ENCODE peak calls at places on chromosomes 7 and 10, in seven cellular contexts. O is Peyer's patch, V is cardiac muscle cell, D is mesothelial cell of epicardium, R is AG04450, K is progenitor cell of endocrine pancreas, T is kidney epithelial cell. J is an unnamed sample.

GRCh38 chr7:31690892-31691291 is 3.9 kb downstream of the PPP1R17 start:
- DNase-seq in O (no peak), V (no peak), D (no peak), R (no peak), K (no peak), T (no peak), J (no peak)

GRCh38 chr7:117489911-117490310 is 10.1 kb downstream of the CFTR start:
- DNase-seq in O (no peak), V (no peak), D (no peak), R (no peak), K (no peak), T (no peak), J (no peak)

GRCh38 chr7:116934580-116934979 is 18.7 kb upstream of the ST7 start:
- DNase-seq in O (no peak), V (no peak), D (no peak), R (no peak), K (no peak), T (no peak), J (no peak)

GRCh38 chr10:14362098-14362497 is 31.4 kb upstream of the FRMD4A start:
- DNase-seq in O (no peak), V (no peak), D (no peak), R (no peak), K (no peak), T (no peak), J (no peak)

GRCh38 chr7:94655562-94655883 is 410 bp downstream of the SGCE start:
- DNase-seq in O (no peak), V (peak), D (no peak), R (no peak), K (no peak), T (no peak), J (peak)

GRCh38 chr7:115230882-115231508 is 309.1 kb downstream of the MDFIC start:
- DNase-seq in O (no peak), V (peak), D (no peak), R (peak), K (no peak), T (peak), J (no peak)

GRCh38 chr10:48412081-48412480 is 105.6 kb downstream of the MAPK8 start:
- DNase-seq in O (no peak), V (no peak), D (no peak), R (no peak), K (no peak), T (no peak), J (no peak)

GRCh38 chr7:30162622-30163124 is 27.9 kb downstream of the MTURN start:
- DNase-seq in O (no peak), V (peak), D (no peak), R (no peak), K (no peak), T (no peak), J (no peak)

GRCh38 chr7:139583826-139584553 is 60.5 kb downstream of the CLEC2L start:
- DNase-seq in O (no peak), V (no peak), D (no peak), R (no peak), K (no peak), T (no peak), J (no peak)

GRCh38 chr10:124743188-124744046 is 761 bp downstream of the FAM53B start:
- DNase-seq in O (peak), V (peak), D (no peak), R (no peak), K (no peak), T (no peak), J (peak)

GRCh38 chr7:133052357-133052756 is 29.5 kb downstream of the CHCHD3 start:
- DNase-seq in O (no peak), V (no peak), D (no peak), R (no peak), K (no peak), T (no peak), J (no peak)

GRCh38 chr7:101817930-101818698 is 688 bp downstream of the CUX1 start:
- DNase-seq in O (no peak), V (peak), D (no peak), R (no peak), K (no peak), T (no peak), J (no peak)

GRCh38 chr7:101819913-101820522 is 2.6 kb downstream of the CUX1 start:
- DNase-seq in O (no peak), V (no peak), D (no peak), R (no peak), K (no peak), T (no peak), J (no peak)

GRCh38 chr7:101818699-101819071 is 1.3 kb downstream of the CUX1 start:
- DNase-seq in O (no peak), V (no peak), D (no peak), R (no peak), K (no peak), T (no peak), J (no peak)

GRCh38 chr7:101820703-101821102 is 3.3 kb downstream of the CUX1 start:
- DNase-seq in O (no peak), V (no peak), D (no peak), R (no peak), K (no peak), T (no peak), J (no peak)

GRCh38 chr7:101819183-101819582 is 1.8 kb downstream of the CUX1 start:
- DNase-seq in O (no peak), V (no peak), D (no peak), R (no peak), K (no peak), T (no peak), J (no peak)
- TF ChIP-seq CTCF in O (no peak), V (no peak), D (no peak), R (no peak), K (no peak), T (no peak), J (no peak)

DNA sequence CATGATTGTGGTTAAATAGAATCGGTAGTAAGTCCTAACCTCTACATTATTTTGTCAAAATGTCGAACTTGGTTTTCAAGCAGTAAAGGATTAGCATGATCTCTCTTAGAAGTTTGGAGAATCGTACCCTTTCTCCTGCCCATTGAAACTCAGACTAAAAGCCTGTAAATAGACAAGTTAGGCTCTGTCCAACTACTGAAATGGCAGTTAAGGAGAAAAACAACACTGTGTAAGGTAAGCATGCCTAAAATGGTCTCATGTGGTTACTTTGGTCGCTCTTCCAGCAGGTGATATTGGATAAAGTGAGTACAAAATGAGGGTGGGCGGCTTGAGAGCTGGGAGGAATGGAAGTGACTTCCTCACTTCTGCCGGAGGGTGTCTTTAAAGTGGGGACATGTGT is 25.0 kb downstream of the SEC61A2 start:
- DNase-seq in O (no peak), V (no peak), D (no peak), R (no peak), K (no peak), T (no peak), J (no peak)
- TF ChIP-seq CTCF in O (no peak), V (no peak), D (no peak), R (no peak), K (no peak), T (no peak), J (no peak)

GRCh38 chr10:24213881-24214280 is 4.9 kb downstream of the KIAA1217 start:
- DNase-seq in O (no peak), V (no peak), D (no peak), R (no peak), K (no peak), T (no peak), J (no peak)
- TF ChIP-seq CTCF in O (no peak), V (no peak), D (no peak), R (no peak), K (no peak), T (no peak), J (no peak)

GRCh38 chr10:23358357-23358756 is 13.8 kb upstream of the C10orf67 start:
- DNase-seq in O (no peak), V (peak), D (no peak), R (no peak), K (no peak), T (no peak), J (peak)
- TF ChIP-seq CTCF in O (no peak), V (peak), D (no peak), R (peak), K (peak), T (peak), J (no peak)

GRCh38 chr10:94080108-94080507 is 86.4 kb downstream of the PLCE1 start:
- DNase-seq in O (no peak), V (no peak), D (no peak), R (no peak), K (no peak), T (no peak), J (no peak)

GRCh38 chr10:94074462-94074861 is 80.7 kb downstream of the PLCE1 start:
- DNase-seq in O (no peak), V (no peak), D (no peak), R (no peak), K (no peak), T (no peak), J (no peak)

GRCh38 chr10:94075521-94075920 is 81.8 kb downstream of the PLCE1 start:
- DNase-seq in O (no peak), V (no peak), D (no peak), R (no peak), K (no peak), T (no peak), J (no peak)

GRCh38 chr10:94077042-94077441 is 83.3 kb downstream of the PLCE1 start:
- DNase-seq in O (no peak), V (no peak), D (no peak), R (no peak), K (no peak), T (no peak), J (no peak)

GRCh38 chr10:94076325-94076841 is 82.7 kb downstream of the PLCE1 start:
- DNase-seq in O (peak), V (peak), D (no peak), R (peak), K (no peak), T (no peak), J (no peak)
- TF ChIP-seq CTCF in O (peak), V (peak), D (peak), R (peak), K (peak), T (peak), J (peak)

DNA sequence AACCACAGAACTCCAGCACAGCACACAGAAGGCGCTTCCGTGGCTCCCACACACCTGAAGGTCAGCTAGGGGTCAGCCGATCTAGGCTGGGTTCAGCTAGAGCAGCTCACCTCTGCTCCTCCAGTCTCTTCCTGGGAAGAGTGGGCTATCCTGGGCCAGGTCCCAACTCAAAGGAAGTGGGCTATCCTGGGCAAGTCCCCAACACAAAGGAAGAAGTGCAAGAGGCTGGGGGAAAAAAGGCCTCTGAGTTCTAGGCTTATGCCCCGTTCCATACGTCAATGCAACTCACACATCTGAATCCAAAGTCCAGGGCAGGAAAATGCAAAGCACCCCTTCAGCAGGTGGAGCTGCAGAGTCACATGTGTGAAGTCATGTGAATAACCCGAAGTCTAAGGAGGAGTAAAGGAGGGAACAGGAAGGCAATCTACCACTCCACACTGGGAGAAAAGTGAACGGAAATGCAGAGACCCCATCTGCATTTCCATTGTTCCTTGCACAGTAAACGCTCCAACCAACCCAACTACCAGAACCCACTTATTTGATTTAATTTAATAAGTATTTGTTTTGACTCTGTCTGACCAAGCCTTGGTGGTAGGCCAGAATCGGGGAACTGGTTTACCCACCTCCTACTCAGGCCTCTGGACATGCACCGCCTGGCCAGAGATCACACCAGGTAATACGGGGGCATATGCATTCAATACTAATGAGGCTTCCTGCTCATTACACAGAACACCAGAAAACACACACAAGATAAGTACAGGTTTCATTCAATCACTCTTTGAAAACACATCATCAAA is 95.5 kb upstream of the RNF32 start:
- DNase-seq in O (peak), V (no peak), D (no peak), R (no peak), K (no peak), T (no peak), J (no peak)
- TF ChIP-seq CTCF in O (peak), V (no peak), D (no peak), R (no peak), K (no peak), T (no peak), J (no peak)

GRCh38 chr10:3471497-3471896 is 298.9 kb upstream of the PITRM1 start:
- DNase-seq in O (peak), V (no peak), D (no peak), R (no peak), K (no peak), T (no peak), J (no peak)
- TF ChIP-seq CTCF in O (no peak), V (no peak), D (no peak), R (no peak), K (no peak), T (no peak), J (no peak)

DNA sequence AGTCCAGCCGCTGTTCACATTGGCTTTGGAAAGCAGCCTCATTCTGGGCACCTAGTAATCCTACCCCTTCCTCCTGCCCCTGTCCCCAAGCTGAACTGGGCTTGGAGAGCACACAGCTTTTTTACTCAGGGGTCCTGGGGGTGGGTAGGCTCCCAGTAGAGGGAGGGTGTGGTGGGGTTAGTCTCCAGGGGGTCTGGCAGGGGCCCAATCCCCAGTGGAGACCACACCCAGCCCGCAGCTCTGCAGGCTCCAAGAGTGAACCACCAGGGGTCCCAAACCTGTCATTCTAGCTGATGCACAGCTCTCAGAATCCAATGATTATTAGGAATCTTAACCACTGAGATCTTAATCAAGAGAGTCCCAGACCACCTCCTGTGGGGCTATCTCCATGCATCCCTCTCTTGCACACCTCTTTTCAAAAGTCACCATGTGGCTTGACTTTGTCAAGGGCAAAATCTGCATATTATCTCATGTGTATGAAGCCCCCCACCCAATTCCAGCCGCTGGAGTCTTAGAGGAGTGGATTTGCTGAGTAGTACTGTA is 2.7 kb downstream of the HOXA11 start:
- DNase-seq in O (no peak), V (no peak), D (no peak), R (no peak), K (no peak), T (no peak), J (no peak)
- TF ChIP-seq CTCF in O (no peak), V (no peak), D (no peak), R (no peak), K (no peak), T (peak), J (no peak)

DNA sequence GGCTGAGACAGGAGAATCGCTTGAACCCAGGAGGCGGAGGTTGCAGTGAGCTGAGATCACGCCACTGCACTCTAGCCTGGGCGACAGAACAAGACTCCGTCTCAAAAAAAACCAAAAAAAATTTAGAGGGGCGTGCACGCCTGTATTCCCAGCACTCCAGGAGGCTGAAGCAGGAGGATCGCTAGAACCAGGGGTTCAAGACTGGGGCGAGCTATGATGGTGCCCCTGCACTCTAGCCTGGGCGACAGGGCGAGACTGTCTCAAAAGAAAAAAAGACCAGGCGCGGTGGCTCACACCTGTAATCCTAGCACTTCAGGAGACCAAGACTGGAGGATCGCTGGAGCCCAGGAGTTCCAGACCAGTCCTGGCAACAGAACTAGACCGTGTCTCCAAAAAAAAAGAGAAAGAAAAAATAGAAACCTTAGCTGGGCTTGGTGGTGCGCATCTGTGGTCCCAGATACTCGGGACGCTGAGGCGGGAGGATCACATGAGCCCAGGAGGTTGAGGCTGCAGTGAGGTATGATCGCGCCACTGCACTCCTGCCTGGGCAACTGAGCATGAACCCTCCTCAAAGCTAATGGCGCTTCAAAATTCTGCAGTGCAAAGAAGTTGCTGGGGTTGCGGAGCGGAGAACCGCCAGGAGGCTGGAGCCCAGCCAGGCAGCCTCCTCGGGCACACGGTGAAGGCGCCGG is 382 bp upstream of the MBLAC1 start:
- DNase-seq in O (no peak), V (no peak), D (no peak), R (no peak), K (no peak), T (peak), J (no peak)
- TF ChIP-seq CTCF in O (no peak), V (no peak), D (no peak), R (peak), K (peak), T (no peak), J (no peak)

J was measured in endothelial cell.